ENCODE peak calls at places on chromosome 20, in eight cellular contexts. One of them, this sample, is unnamed.

GRCh38 chr20:45343867-45344721 is 4.1 kb downstream of the SDC4 start:
- DNase-seq in HEK293T: no peak
- DNase-seq in choroid plexus epithelial cell: peak
- DNase-seq in activated B cell treated with CpG ODN at 0.5 μM for 24 hours: no peak
- DNase-seq in D721Med: no peak
- DNase-seq in T follicular helper cell: no peak
- DNase-seq in ureter: peak
- DNase-seq in EL: peak
- DNase-seq in this sample: no peak

GRCh38 chr20:24998631-24999445 is 6.3 kb upstream of the APMAP start:
- DNase-seq in EL: no peak
- DNase-seq in activated B cell treated with CpG ODN at 0.5 μM for 24 hours: no peak
- DNase-seq in choroid plexus epithelial cell: no peak
- DNase-seq in HEK293T: no peak
- DNase-seq in D721Med: no peak
- DNase-seq in T follicular helper cell: no peak
- DNase-seq in ureter: peak
- DNase-seq in this sample: no peak

GRCh38 chr20:41095110-41095969 is 42.0 kb upstream of the PLCG1 start:
- DNase-seq in HEK293T: peak
- DNase-seq in D721Med: no peak
- DNase-seq in ureter: no peak
- DNase-seq in T follicular helper cell: peak
- DNase-seq in choroid plexus epithelial cell: peak
- DNase-seq in activated B cell treated with CpG ODN at 0.5 μM for 24 hours: peak
- DNase-seq in EL: peak
- DNase-seq in this sample: peak

GRCh38 chr20:38350879-38351775 is 4.8 kb downstream of the LBP start:
- DNase-seq in activated B cell treated with CpG ODN at 0.5 μM for 24 hours: no peak
- DNase-seq in ureter: no peak
- DNase-seq in choroid plexus epithelial cell: no peak
- DNase-seq in EL: no peak
- DNase-seq in D721Med: no peak
- DNase-seq in HEK293T: no peak
- DNase-seq in T follicular helper cell: no peak
- DNase-seq in this sample: no peak

GRCh38 chr20:39479196-39479810 is 517.2 kb downstream of the DHX35 start:
- DNase-seq in ureter: no peak
- DNase-seq in activated B cell treated with CpG ODN at 0.5 μM for 24 hours: no peak
- DNase-seq in choroid plexus epithelial cell: no peak
- DNase-seq in T follicular helper cell: no peak
- DNase-seq in D721Med: no peak
- DNase-seq in EL: no peak
- DNase-seq in HEK293T: no peak
- DNase-seq in this sample: no peak

GRCh38 chr20:44219287-44219686 is 8.7 kb upstream of the OSER1 start:
- DNase-seq in ureter: no peak
- DNase-seq in T follicular helper cell: no peak
- DNase-seq in choroid plexus epithelial cell: no peak
- DNase-seq in EL: no peak
- DNase-seq in activated B cell treated with CpG ODN at 0.5 μM for 24 hours: no peak
- DNase-seq in D721Med: no peak
- DNase-seq in HEK293T: no peak
- DNase-seq in this sample: no peak

GRCh38 chr20:19275630-19276071 is 63.2 kb downstream of the SLC24A3 start:
- DNase-seq in HEK293T: no peak
- DNase-seq in activated B cell treated with CpG ODN at 0.5 μM for 24 hours: no peak
- DNase-seq in EL: no peak
- DNase-seq in T follicular helper cell: no peak
- DNase-seq in D721Med: no peak
- DNase-seq in ureter: peak
- DNase-seq in choroid plexus epithelial cell: peak
- DNase-seq in this sample: no peak

GRCh38 chr20:36974660-36975059 is 23.2 kb upstream of the SAMHD1 start:
- DNase-seq in HEK293T: no peak
- DNase-seq in D721Med: no peak
- DNase-seq in choroid plexus epithelial cell: no peak
- DNase-seq in T follicular helper cell: no peak
- DNase-seq in ureter: no peak
- DNase-seq in activated B cell treated with CpG ODN at 0.5 μM for 24 hours: no peak
- DNase-seq in EL: no peak
- DNase-seq in this sample: no peak

GRCh38 chr20:34622821-34623451 is 54.0 kb downstream of the PIGU start:
- DNase-seq in D721Med: no peak
- DNase-seq in T follicular helper cell: no peak
- DNase-seq in EL: no peak
- DNase-seq in HEK293T: no peak
- DNase-seq in ureter: peak
- DNase-seq in choroid plexus epithelial cell: no peak
- DNase-seq in activated B cell treated with CpG ODN at 0.5 μM for 24 hours: no peak
- DNase-seq in this sample: no peak

GRCh38 chr20:45350217-45350616 is 2.0 kb upstream of the SDC4 start:
- DNase-seq in HEK293T: no peak
- DNase-seq in ureter: no peak
- DNase-seq in activated B cell treated with CpG ODN at 0.5 μM for 24 hours: no peak
- DNase-seq in choroid plexus epithelial cell: no peak
- DNase-seq in D721Med: no peak
- DNase-seq in T follicular helper cell: no peak
- DNase-seq in EL: no peak
- DNase-seq in this sample: no peak

GRCh38 chr20:56200456-56200855 is 48.1 kb upstream of the MC3R start:
- DNase-seq in ureter: no peak
- DNase-seq in EL: no peak
- DNase-seq in choroid plexus epithelial cell: peak
- DNase-seq in activated B cell treated with CpG ODN at 0.5 μM for 24 hours: no peak
- DNase-seq in T follicular helper cell: no peak
- DNase-seq in D721Med: no peak
- DNase-seq in HEK293T: peak
- DNase-seq in this sample: no peak

GRCh38 chr20:61699184-61700066 is 366.3 kb downstream of the TAF4 start:
- DNase-seq in D721Med: no peak
- DNase-seq in activated B cell treated with CpG ODN at 0.5 μM for 24 hours: no peak
- DNase-seq in HEK293T: no peak
- DNase-seq in choroid plexus epithelial cell: no peak
- DNase-seq in EL: peak
- DNase-seq in T follicular helper cell: no peak
- DNase-seq in ureter: no peak
- DNase-seq in this sample: no peak

GRCh38 chr20:22814475-22815205 is 220.5 kb upstream of the SSTR4 start:
- DNase-seq in HEK293T: no peak
- DNase-seq in activated B cell treated with CpG ODN at 0.5 μM for 24 hours: no peak
- DNase-seq in choroid plexus epithelial cell: peak
- DNase-seq in ureter: peak
- DNase-seq in EL: no peak
- DNase-seq in T follicular helper cell: no peak
- DNase-seq in D721Med: no peak
- DNase-seq in this sample: no peak

GRCh38 chr20:63003546-63003945 is 3.2 kb downstream of the BHLHE23 start:
- DNase-seq in HEK293T: no peak
- DNase-seq in ureter: no peak
- DNase-seq in D721Med: no peak
- DNase-seq in choroid plexus epithelial cell: no peak
- DNase-seq in T follicular helper cell: no peak
- DNase-seq in activated B cell treated with CpG ODN at 0.5 μM for 24 hours: no peak
- DNase-seq in EL: no peak
- DNase-seq in this sample: no peak

GRCh38 chr20:31690124-31690666 is 32.5 kb downstream of the BCL2L1 start:
- DNase-seq in T follicular helper cell: no peak
- DNase-seq in choroid plexus epithelial cell: no peak
- DNase-seq in HEK293T: no peak
- DNase-seq in D721Med: no peak
- DNase-seq in ureter: no peak
- DNase-seq in EL: no peak
- DNase-seq in activated B cell treated with CpG ODN at 0.5 μM for 24 hours: no peak
- DNase-seq in this sample: no peak

GRCh38 chr20:19943021-19943659 is 74.0 kb upstream of the NAA20 start:
- DNase-seq in ureter: no peak
- DNase-seq in HEK293T: no peak
- DNase-seq in EL: no peak
- DNase-seq in choroid plexus epithelial cell: no peak
- DNase-seq in activated B cell treated with CpG ODN at 0.5 μM for 24 hours: no peak
- DNase-seq in T follicular helper cell: no peak
- DNase-seq in D721Med: no peak
- DNase-seq in this sample: no peak

GRCh38 chr20:10318625-10319024 is 100.0 kb downstream of the SNAP25 start:
- DNase-seq in HEK293T: no peak
- DNase-seq in activated B cell treated with CpG ODN at 0.5 μM for 24 hours: no peak
- DNase-seq in EL: no peak
- DNase-seq in choroid plexus epithelial cell: no peak
- DNase-seq in D721Med: no peak
- DNase-seq in ureter: no peak
- DNase-seq in T follicular helper cell: no peak
- DNase-seq in this sample: no peak

GRCh38 chr20:53227523-53227922 is 255.4 kb downstream of the TSHZ2 start:
- DNase-seq in ureter: no peak
- DNase-seq in choroid plexus epithelial cell: no peak
- DNase-seq in activated B cell treated with CpG ODN at 0.5 μM for 24 hours: no peak
- DNase-seq in HEK293T: no peak
- DNase-seq in D721Med: no peak
- DNase-seq in T follicular helper cell: no peak
- DNase-seq in EL: no peak
- DNase-seq in this sample: no peak